ENCODE peak calls at places on chromosomes 2 and 18, in four cellular contexts. T, H, P and U are unnamed samples.

GRCh38 chr18:51089691-51090090 is 59.7 kb downstream of the SMAD4 start:
- DNase-seq in T (no peak), H (no peak), P (no peak), U (no peak)

GRCh38 chr18:23992119-23992940 is 22.2 kb upstream of the TTC39C start:
- DNase-seq in T (peak), H (no peak), P (no peak), U (peak)

GRCh38 chr18:49819768-49820662 is 6.7 kb upstream of the ACAA2 start:
- DNase-seq in T (no peak), H (no peak), P (no peak), U (peak)

GRCh38 chr2:151408788-151409600 is 708 bp upstream of the RIF1 start:
- DNase-seq in T (no peak), H (no peak), P (no peak), U (no peak)

GRCh38 chr2:17969661-17970060 is 91.2 kb downstream of the KCNS3 start:
- DNase-seq in T (no peak), H (no peak), P (no peak), U (no peak)

GRCh38 chr2:106142683-106143082 is 51.4 kb downstream of the UXS1 start:
- DNase-seq in T (no peak), H (no peak), P (no peak), U (no peak)

GRCh38 chr2:184628051-184628450 is 29.7 kb downstream of the ZNF804A start:
- DNase-seq in T (no peak), H (no peak), P (no peak), U (no peak)

GRCh38 chr2:8276071-8276470 is 405.8 kb upstream of the ID2 start:
- DNase-seq in T (no peak), H (no peak), P (no peak), U (no peak)

GRCh38 chr18:31371970-31372369 is 4.6 kb upstream of the DSG4 start:
- DNase-seq in T (no peak), H (no peak), P (no peak), U (peak)

GRCh38 chr2:222305510-222306392 is 7.0 kb upstream of the PAX3 start:
- DNase-seq in T (no peak), H (no peak), P (no peak), U (peak)

GRCh38 chr2:75157435-75157834 is 41.9 kb downstream of the TACR1 start:
- DNase-seq in T (no peak), H (peak), P (no peak), U (peak)

GRCh38 chr18:59718108-59719057 is 21.2 kb upstream of the CCBE1 start:
- DNase-seq in T (no peak), H (no peak), P (no peak), U (no peak)

GRCh38 chr2:121527009-121527682 is 3.5 kb upstream of the RNU4ATAC start:
- DNase-seq in T (no peak), H (no peak), P (no peak), U (no peak)

GRCh38 chr18:58896734-58897508 is 32.2 kb downstream of the ZNF532 start:
- DNase-seq in T (no peak), H (no peak), P (no peak), U (no peak)

GRCh38 chr2:94960751-94961150 is 64.8 kb upstream of the MAL start:
- DNase-seq in T (no peak), H (no peak), P (no peak), U (no peak)

GRCh38 chr2:236819275-236820002 is 249.8 kb downstream of the ACKR3 start:
- DNase-seq in T (no peak), H (peak), P (no peak), U (no peak)

GRCh38 chr18:74294526-74294925 is 2.8 kb upstream of the CYB5A start:
- DNase-seq in T (no peak), H (no peak), P (no peak), U (no peak)

GRCh38 chr2:120539937-120540718 is 194.2 kb downstream of the INHBB start:
- DNase-seq in T (peak), H (peak), P (no peak), U (no peak)

GRCh38 chr18:49178736-49179135 is 228.0 kb upstream of the SMAD7 start:
- DNase-seq in T (no peak), H (no peak), P (no peak), U (peak)

GRCh38 chr2:86464654-86465053 is 23.5 kb downstream of the KDM3A start:
- DNase-seq in T (peak), H (no peak), P (no peak), U (no peak)

GRCh38 chr2:241937297-241937696 is 67.8 kb downstream of the RTP5 start:
- DNase-seq in T (no peak), H (no peak), P (no peak), U (no peak)

GRCh38 chr2:197786010-197786877 is 1.1 kb upstream of the BOLL start:
- DNase-seq in T (peak), H (no peak), P (no peak), U (no peak)

GRCh38 chr2:205387350-205388045 is 294.8 kb upstream of the NRP2 start:
- DNase-seq in T (no peak), H (no peak), P (no peak), U (no peak)

GRCh38 chr2:109028280-109028679 is 39.3 kb upstream of the EDAR start:
- DNase-seq in T (no peak), H (no peak), P (no peak), U (peak)

GRCh38 chr2:120779781-120780283 is 44.2 kb downstream of the GLI2 start:
- DNase-seq in T (no peak), H (no peak), P (no peak), U (no peak)

GRCh38 chr2:175832886-175833285 is 169.2 kb downstream of the LNPK start:
- DNase-seq in T (no peak), H (no peak), P (no peak), U (no peak)

GRCh38 chr2:188503975-188504374 is 212.3 kb downstream of the GULP1 start:
- DNase-seq in T (no peak), H (no peak), P (no peak), U (no peak)

GRCh38 chr2:227661019-227661726 is 5.4 kb upstream of the SCYGR5 start:
- DNase-seq in T (no peak), H (no peak), P (no peak), U (no peak)

GRCh38 chr18:58268849-58269248 is 224.8 kb downstream of the NEDD4L start:
- DNase-seq in T (no peak), H (no peak), P (no peak), U (no peak)

GRCh38 chr2:218648473-218649100 is 10.8 kb downstream of the ZNF142 start:
- DNase-seq in T (peak), H (peak), P (peak), U (peak)

GRCh38 chr2:217510790-217511291 is 492.0 kb downstream of the TNS1 start:
- DNase-seq in T (peak), H (peak), P (peak), U (peak)